ENCODE peak calls at places on chromosomes 13 and 19, in five cellular contexts. A is heart left ventricle, U is brain microvascular endothelial cell, L is AG04449, B is cardiac fibroblast. D is an unnamed sample.

GRCh38 chr13:103436057-103436654 is 369.9 kb upstream of the SLC10A2 start:
- DNase-seq in A (no peak), B (no peak), L (no peak), U (no peak), D (no peak)

GRCh38 chr19:34393031-34393430 is 11.2 kb upstream of the PDCD2L start:
- DNase-seq in U (no peak), B (no peak), A (no peak), L (no peak), D (no peak)

GRCh38 chr19:1446713-1447564 is 3.0 kb upstream of the APC2 start:
- DNase-seq in L (no peak), A (peak; percentile 53), U (no peak), B (no peak), D (no peak)

GRCh38 chr19:296476-297225 is 5.4 kb upstream of the PLPP2 start:
- DNase-seq in A (peak; percentile 75), L (no peak), B (no peak), U (no peak), D (no peak)

GRCh38 chr19:46955813-46956371 is 63.7 kb upstream of the NPAS1 start:
- DNase-seq in U (no peak), B (no peak), A (no peak), L (no peak), D (no peak)

GRCh38 chr19:19185853-19186728 is 5.9 kb downstream of the BORCS8 start:
- DNase-seq in B (peak; percentile 59), U (no peak), A (no peak), L (no peak), D (peak; percentile 67)

GRCh38 chr13:40192516-40193257 is 473.8 kb downstream of the FOXO1 start:
- DNase-seq in A (no peak), L (no peak), U (no peak), B (no peak), D (no peak)

GRCh38 chr19:13979224-13979623 is 26.9 kb downstream of the RFX1 start:
- DNase-seq in L (no peak), U (no peak), B (no peak), A (no peak), D (no peak)

GRCh38 chr13:67145950-67146349 is 84.2 kb downstream of the PCDH9 start:
- DNase-seq in A (no peak), U (no peak), L (no peak), B (no peak), D (no peak)

GRCh38 chr19:19444694-19445155 is 39.2 kb downstream of the GATAD2A start:
- DNase-seq in B (peak; percentile 43), U (no peak), L (no peak), A (no peak), D (peak; percentile 43)

GRCh38 chr13:45615501-45616101 is at the start of gene ERICH6B:
- DNase-seq in L (no peak), U (peak; percentile 37), A (no peak), B (peak; percentile 18), D (peak; percentile 42)
- H3K4me3 ChIP-seq in L (peak within 1 kb of the TSS; percentile 20), U (peak within 1 kb of the TSS; percentile 27), A (peak within 1 kb of the TSS; percentile 19), B (no peak within 1 kb of the TSS), D (no peak within 1 kb of the TSS)

GRCh38 chr19:50568321-50569022 is at the start of gene LRRC4B:
- DNase-seq in L (no peak), B (no peak), U (no peak), A (no peak), D (no peak)
- H3K4me3 ChIP-seq in L (no peak within 1 kb of the TSS), B (no peak within 1 kb of the TSS), U (no peak within 1 kb of the TSS), A (peak within 1 kb of the TSS; percentile 38), D (no peak within 1 kb of the TSS)

GRCh38 chr13:37923236-37923635 is 53.7 kb upstream of the TRPC4 start:
- DNase-seq in A (no peak), U (no peak), B (no peak), L (no peak), D (no peak)

GRCh38 chr13:37918116-37919100 is 48.8 kb upstream of the TRPC4 start:
- DNase-seq in L (no peak), A (no peak), U (no peak), B (peak; percentile 4), D (no peak)

GRCh38 chr13:37914781-37915391 is 45.3 kb upstream of the TRPC4 start:
- DNase-seq in L (no peak), U (peak; percentile 15), A (no peak), B (peak; percentile 60), D (peak; percentile 37)

GRCh38 chr13:37919329-37919880 is 49.8 kb upstream of the TRPC4 start:
- DNase-seq in A (no peak), L (no peak), U (no peak), B (peak; percentile 2), D (no peak)
- H3K4me3 ChIP-seq in A (peak overlapping the region; percentile 15), L (no peak overlapping the region), U (no peak overlapping the region), B (no peak overlapping the region), D (no peak overlapping the region)

DNA sequence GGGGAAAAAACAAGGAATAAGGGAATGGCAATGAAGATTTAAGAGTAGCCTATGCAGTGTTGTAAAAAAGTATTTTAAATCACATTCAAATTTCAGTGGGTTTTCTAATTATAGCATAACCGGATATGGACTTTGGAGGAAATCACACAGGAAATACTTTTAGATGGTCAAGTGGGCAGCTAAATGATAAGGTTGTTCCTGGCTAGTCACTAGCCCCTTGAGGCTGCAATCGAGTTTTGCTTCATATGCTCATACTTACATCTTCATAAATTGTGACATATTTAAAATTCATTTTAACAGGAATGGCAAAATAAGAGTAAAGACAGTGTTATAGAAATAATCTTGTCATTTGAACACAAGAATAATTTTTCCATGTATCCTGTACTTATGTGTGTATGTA is 88.9 kb downstream of the WDFY2 start:
- DNase-seq in B (no peak), A (no peak), U (no peak), L (no peak), D (no peak)
- H3K4me3 ChIP-seq in B (no peak overlapping the region), A (no peak overlapping the region), U (no peak overlapping the region), L (no peak overlapping the region), D (no peak overlapping the region)

GRCh38 chr19:41575998-41576397 is at the start of gene CEACAM21:
- DNase-seq in L (no peak), A (peak; percentile 77), B (no peak), U (no peak), D (no peak)
- H3K4me3 ChIP-seq in L (no peak within 1 kb of the TSS), A (no peak within 1 kb of the TSS), B (no peak within 1 kb of the TSS), U (no peak within 1 kb of the TSS), D (no peak within 1 kb of the TSS)

GRCh38 chr19:39415111-39416046 is 2.9 kb downstream of the PLEKHG2 start:
- DNase-seq in A (peak; percentile 56), U (no peak), B (no peak), L (no peak), D (no peak)
- H3K4me3 ChIP-seq in A (peak overlapping the region; percentile 84), U (peak overlapping the region; percentile 91), B (peak overlapping the region; percentile 87), L (peak overlapping the region; percentile 87), D (peak overlapping the region; percentile 86)

D was measured in choroid plexus epithelial cell.